ENCODE peak calls at places on chromosomes 2 and 18, in ten cellular contexts. F, J, U, L, Z, M, W, S, T and A are unnamed samples.

GRCh38 chr2:122203523-122203922 is 448.1 kb downstream of the TSN start:
- DNase-seq in Z (no peak), M (no peak), L (no peak), S (no peak), T (peak), W (no peak), F (no peak), U (peak), J (peak), A (no peak)

GRCh38 chr2:204643326-204643725 is 98.1 kb downstream of the PARD3B start:
- DNase-seq in U (no peak), L (no peak), M (no peak), S (no peak), F (no peak), W (no peak), J (no peak), T (no peak), Z (no peak), A (no peak)

GRCh38 chr18:3015203-3015590 is 2.3 kb upstream of the LPIN2 start:
- DNase-seq in F (no peak), U (peak), J (peak), L (no peak), W (no peak), M (peak), T (no peak), Z (no peak), S (no peak), A (no peak)

GRCh38 chr2:237299897-237300296 is 114.1 kb downstream of the COL6A3 start:
- DNase-seq in F (no peak), Z (no peak), W (no peak), U (peak), J (peak), M (no peak), S (no peak), L (no peak), T (no peak), A (no peak)

GRCh38 chr2:71611781-71612545 is 158.6 kb downstream of the DYSF start:
- DNase-seq in U (no peak), S (no peak), L (peak), M (no peak), T (no peak), F (no peak), Z (peak), J (no peak), W (no peak), A (no peak)

GRCh38 chr2:171248205-171248662 is 87.5 kb upstream of the TLK1 start:
- DNase-seq in T (no peak), U (no peak), Z (no peak), W (no peak), F (no peak), S (peak), L (no peak), J (no peak), M (no peak), A (no peak)

GRCh38 chr2:218691234-218691633 is 19.3 kb downstream of the STK36 start:
- DNase-seq in S (no peak), Z (no peak), J (peak), T (no peak), W (no peak), M (no peak), L (no peak), F (no peak), U (no peak), A (no peak)

GRCh38 chr2:218997730-218998129 is 4.5 kb upstream of the CRYBA2 start:
- DNase-seq in Z (no peak), T (no peak), F (no peak), S (no peak), L (no peak), W (no peak), U (no peak), J (no peak), M (no peak), A (no peak)

GRCh38 chr2:230885467-230886130 is 20.9 kb downstream of the ITM2C start:
- DNase-seq in Z (no peak), L (peak), T (peak), F (no peak), S (no peak), J (peak), U (no peak), W (peak), M (no peak), A (peak)

GRCh38 chr2:186947516-186947915 is 98.5 kb upstream of the ZSWIM2 start:
- DNase-seq in M (no peak), U (no peak), Z (no peak), T (no peak), J (no peak), W (no peak), L (no peak), S (no peak), F (no peak), A (no peak)

GRCh38 chr2:66242099-66242498 is 192.8 kb upstream of the MEIS1 start:
- DNase-seq in M (no peak), Z (no peak), J (no peak), T (no peak), U (no peak), L (no peak), S (no peak), W (no peak), F (no peak), A (no peak)

GRCh38 chr2:164538250-164538866 is 82.9 kb downstream of the GRB14 start:
- DNase-seq in M (no peak), J (peak), U (peak), S (no peak), Z (no peak), T (peak), F (no peak), W (peak), L (no peak), A (peak)

GRCh38 chr2:206083602-206084467 is 2.1 kb downstream of the INO80D start:
- DNase-seq in U (peak), F (no peak), M (no peak), S (peak), T (peak), W (no peak), J (no peak), L (peak), Z (no peak), A (no peak)

GRCh38 chr2:241469746-241470145 is 38.6 kb downstream of the STK25 start:
- DNase-seq in M (no peak), W (no peak), U (no peak), L (no peak), F (no peak), Z (no peak), S (no peak), J (no peak), T (no peak), A (no peak)

GRCh38 chr2:219688560-219689445 is 61.4 kb downstream of the SLC4A3 start:
- DNase-seq in F (no peak), U (peak), T (no peak), Z (no peak), S (no peak), W (no peak), L (no peak), M (peak), J (peak), A (no peak)

GRCh38 chr18:6465281-6465680 is 50.6 kb upstream of the L3MBTL4 start:
- DNase-seq in T (no peak), Z (no peak), J (no peak), W (no peak), M (no peak), U (no peak), L (no peak), S (no peak), F (no peak), A (no peak)